ENCODE peak calls at places on chromosomes 12 and 14, in six cellular contexts. N is stimulated activated CD4-positive, alpha-beta T cell treated with anti-CD3 and anti-CD28 coated beads, Interleukin-4, amount 100 ng/mL, for 48 hours; E is stimulated activated CD8-positive, alpha-beta memory T cell treated with anti-CD3 and anti-CD28 coated beads, Interleukin-4, amount 100 ng/mL, for 4 hours; X is posterior cingulate gyrus; D is NCI-H2029; R is activated T-helper 1 cell treated with anti-CD3 and anti-CD28 coated beads, Interleukin-2, amount 50 U/mL, for 16 hours. J is an unnamed sample.

GRCh38 chr12:47912575-47912974 is 7.8 kb upstream of the VDR start:
- DNase-seq in N (no peak), E (no peak), X (no peak), D (no peak), R (no peak), J (no peak)

GRCh38 chr14:61646366-61647101 is 48.8 kb upstream of the HIF1A start:
- DNase-seq in N (no peak), E (no peak), X (no peak), D (no peak), R (no peak), J (no peak)

GRCh38 chr12:752673-753400 is 458 bp downstream of the WNK1 start:
- DNase-seq in N (peak; percentile 14), E (no peak), X (no peak), D (no peak), R (peak; percentile 37), J (peak; percentile 68)

GRCh38 chr14:43198465-43198864 is 1308.6 kb downstream of the FSCB start:
- DNase-seq in N (no peak), E (no peak), X (no peak), D (no peak), R (no peak), J (no peak)

GRCh38 chr12:122471324-122472226 is 29.2 kb downstream of the ZCCHC8 start:
- DNase-seq in N (no peak), E (no peak), X (no peak), D (peak; percentile 42), R (no peak), J (peak; percentile 61)

GRCh38 chr12:113059071-113059595 is 2.6 kb downstream of the DTX1 start:
- DNase-seq in N (no peak), E (no peak), X (no peak), D (no peak), R (no peak), J (no peak)

GRCh38 chr12:1217191-1217949 is 226.3 kb downstream of the ERC1 start:
- DNase-seq in N (no peak), E (no peak), X (no peak), D (no peak), R (no peak), J (no peak)

GRCh38 chr14:44778562-44778961 is 183.2 kb downstream of the KLHL28 start:
- DNase-seq in N (no peak), E (no peak), X (no peak), D (no peak), R (no peak), J (no peak)

GRCh38 chr14:22549981-22550670 is 38.9 kb downstream of the DAD1 start:
- DNase-seq in N (peak; percentile 67), E (no peak), X (no peak), D (no peak), R (peak; percentile 53), J (no peak)

GRCh38 chr14:85987292-85987691 is 457.3 kb downstream of the FLRT2 start:
- DNase-seq in N (no peak), E (no peak), X (no peak), D (no peak), R (no peak), J (no peak)

GRCh38 chr12:65867428-65867827 is 43.1 kb downstream of the HMGA2 start:
- DNase-seq in N (no peak), E (no peak), X (no peak), D (no peak), R (no peak), J (no peak)